ENCODE peak calls at places on chromosomes 5 and 9, in eight cellular contexts. G, J, V, T, A, C, F and L are unnamed samples.

GRCh38 chr9:89295400-89295799 is 15.6 kb upstream of the CKS2 start:
- DNase-seq in G (no peak), J (peak; percentile 48), V (no peak), T (no peak), A (no peak), C (no peak), F (no peak), L (no peak)

GRCh38 chr5:159456722-159457462 is 126.6 kb upstream of the IL12B start:
- DNase-seq in G (peak; percentile 69), J (no peak), V (no peak), T (no peak), A (no peak), C (no peak), F (no peak), L (no peak)

GRCh38 chr5:150016537-150016936 is 16.0 kb downstream of the HMGXB3 start:
- DNase-seq in G (no peak), J (no peak), V (no peak), T (no peak), A (no peak), C (no peak), F (no peak), L (no peak)

GRCh38 chr5:156103116-156103860 is 223.7 kb upstream of the SGCD start:
- DNase-seq in G (peak; percentile 60), J (no peak), V (no peak), T (no peak), A (no peak), C (no peak), F (no peak), L (no peak)

GRCh38 chr5:135053278-135053677 is 19.2 kb upstream of the PITX1 start:
- DNase-seq in G (no peak), J (no peak), V (no peak), T (no peak), A (no peak), C (no peak), F (no peak), L (no peak)

GRCh38 chr5:54624671-54625583 is 107.4 kb downstream of the SNX18 start:
- DNase-seq in G (no peak), J (peak; percentile 84), V (no peak), T (no peak), A (no peak), C (no peak), F (no peak), L (no peak)

GRCh38 chr5:176429972-176430371 is 13.6 kb upstream of the CLTB start:
- DNase-seq in G (no peak), J (no peak), V (no peak), T (no peak), A (no peak), C (no peak), F (no peak), L (no peak)

GRCh38 chr5:171427318-171428167 is 8.1 kb downstream of the FGF18 start:
- DNase-seq in G (no peak), J (peak; percentile 43), V (peak; percentile 40), T (peak; percentile 34), A (no peak), C (no peak), F (no peak), L (no peak)

GRCh38 chr9:136532799-136533774 is 12.8 kb downstream of the NOTCH1 start:
- DNase-seq in G (no peak), J (no peak), V (no peak), T (no peak), A (no peak), C (no peak), F (no peak), L (no peak)

GRCh38 chr5:64331597-64332277 is 166.1 kb downstream of the RNF180 start:
- DNase-seq in G (no peak), J (no peak), V (peak; percentile 84), T (no peak), A (no peak), C (no peak), F (no peak), L (no peak)

GRCh38 chr9:130298663-130299279 is 33.2 kb downstream of the HMCN2 start:
- DNase-seq in G (peak; percentile 20), J (no peak), V (no peak), T (no peak), A (no peak), C (no peak), F (no peak), L (peak; percentile 41)

GRCh38 chr5:152405145-152405544 is at the start of gene NMUR2:
- DNase-seq in G (no peak), J (no peak), V (no peak), T (no peak), A (no peak), C (no peak), F (peak; percentile 54), L (peak; percentile 29)

GRCh38 chr5:151240891-151241290 is 12.1 kb upstream of the GM2A start:
- DNase-seq in G (no peak), J (no peak), V (no peak), T (no peak), A (no peak), C (no peak), F (no peak), L (no peak)

GRCh38 chr5:180604271-180604670 is 13.0 kb upstream of the SCGB3A1 start:
- DNase-seq in G (no peak), J (no peak), V (no peak), T (peak; percentile 49), A (no peak), C (no peak), F (peak; percentile 23), L (no peak)

GRCh38 chr9:79917417-79917816 is 345.7 kb downstream of the TLE4 start:
- DNase-seq in G (no peak), J (no peak), V (no peak), T (no peak), A (no peak), C (no peak), F (no peak), L (no peak)

GRCh38 chr5:132427285-132428146 is 58.0 kb downstream of the SLC22A5 start:
- DNase-seq in G (no peak), J (no peak), V (no peak), T (no peak), A (peak; percentile 79), C (no peak), F (peak; percentile 36), L (no peak)

GRCh38 chr5:149760700-149761187 is 30.6 kb downstream of the PPARGC1B start:
- DNase-seq in G (no peak), J (no peak), V (no peak), T (no peak), A (no peak), C (no peak), F (no peak), L (no peak)

GRCh38 chr9:91937031-91937430 is 13.0 kb downstream of the ROR2 start:
- DNase-seq in G (no peak), J (no peak), V (no peak), T (no peak), A (no peak), C (no peak), F (no peak), L (no peak)

GRCh38 chr9:92455217-92455616 is 27.1 kb downstream of the ASPN start:
- DNase-seq in G (no peak), J (no peak), V (no peak), T (no peak), A (no peak), C (no peak), F (no peak), L (peak; percentile 13)

GRCh38 chr5:170262061-170262764 is 29.4 kb downstream of the C5orf58 start:
- DNase-seq in G (no peak), J (no peak), V (no peak), T (peak; percentile 42), A (no peak), C (no peak), F (no peak), L (no peak)
- H3K4me3 ChIP-seq in G (no peak overlapping the region), J (no peak overlapping the region), V (no peak overlapping the region), T (no peak overlapping the region), A (no peak overlapping the region), C (no peak overlapping the region), F (no peak overlapping the region), L (no peak overlapping the region)

GRCh38 chr9:120891255-120891954 is 14.4 kb upstream of the PHF19 start:
- DNase-seq in G (no peak), J (no peak), V (no peak), T (no peak), A (no peak), C (no peak), F (no peak), L (no peak)

GRCh38 chr9:120892748-120893584 is 16.0 kb upstream of the PHF19 start:
- DNase-seq in G (peak; percentile 92), J (peak; percentile 38), V (no peak), T (no peak), A (no peak), C (no peak), F (no peak), L (no peak)

GRCh38 chr9:120890415-120891254 is 13.6 kb upstream of the PHF19 start:
- DNase-seq in G (no peak), J (peak; percentile 56), V (no peak), T (no peak), A (no peak), C (no peak), F (no peak), L (no peak)

GRCh38 chr9:120893585-120893857 is 16.5 kb upstream of the PHF19 start:
- DNase-seq in G (peak; percentile 23), J (no peak), V (no peak), T (no peak), A (no peak), C (no peak), F (no peak), L (no peak)

GRCh38 chr9:120892177-120892747 is 15.3 kb upstream of the PHF19 start:
- DNase-seq in G (no peak), J (no peak), V (no peak), T (no peak), A (no peak), C (no peak), F (no peak), L (no peak)
- H3K4me1 ChIP-seq in G (peaks cover 10% of the 10 kb centered on the region), J (peaks cover 6% of the 10 kb centered on the region), V (peaks cover 36% of the 10 kb centered on the region), T (peaks cover 22% of the 10 kb centered on the region), A (peaks cover 4% of the 10 kb centered on the region), C (peaks cover 10% of the 10 kb centered on the region), F (no peaks in the 10 kb centered on the region), L (peaks cover 1% of the 10 kb centered on the region)

DNA sequence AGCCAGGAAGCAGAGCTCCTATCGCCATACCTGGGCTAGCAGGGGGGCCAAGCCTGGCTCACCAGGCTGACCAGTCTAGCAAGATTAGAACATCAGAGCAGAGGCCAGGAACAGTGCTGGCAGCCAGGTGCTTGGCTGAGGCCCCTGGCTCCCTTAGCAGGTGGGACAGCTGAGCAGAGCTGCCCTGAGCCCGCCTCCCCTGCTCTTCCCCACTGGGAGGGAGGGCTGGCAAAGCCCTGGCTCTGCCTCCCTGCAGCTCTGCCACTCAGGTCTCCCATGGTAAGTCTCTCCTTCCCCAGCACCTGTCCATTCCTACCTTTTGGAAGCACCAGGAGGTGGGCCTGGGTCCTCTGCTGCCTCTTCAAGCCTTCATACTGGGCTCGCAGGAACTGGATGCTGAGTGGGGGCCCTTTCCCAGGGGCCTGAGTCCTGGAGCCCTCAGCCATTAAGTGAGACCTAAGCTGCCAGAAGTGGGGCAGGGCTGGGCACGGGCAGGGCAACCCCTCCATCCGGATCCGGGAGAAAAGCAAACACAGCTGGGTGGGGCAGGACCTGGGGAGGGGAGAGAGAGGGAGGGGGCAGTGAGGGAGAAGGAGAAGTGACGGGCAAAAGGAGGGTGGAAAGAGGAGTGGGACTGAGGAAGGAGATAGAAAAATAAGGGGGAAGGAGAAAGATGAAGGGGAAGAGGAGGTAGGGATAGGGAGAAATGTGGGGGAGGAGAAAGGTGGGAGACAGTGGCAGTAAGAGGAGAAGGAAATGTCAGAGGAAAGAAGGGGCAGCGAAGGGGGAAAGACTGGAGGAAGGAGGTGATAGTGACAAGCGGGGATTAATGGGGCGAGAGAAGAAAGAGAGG is 662 bp downstream of the C9orf152 start:
- DNase-seq in G (no peak), J (no peak), V (no peak), T (no peak), A (peak; percentile 91), C (no peak), F (no peak), L (no peak)
- H3K4me3 ChIP-seq in G (no peak overlapping the region), J (no peak overlapping the region), V (no peak overlapping the region), T (peak overlapping the region; percentile 27), A (peak overlapping the region; percentile 40), C (peak overlapping the region; percentile 35), F (no peak overlapping the region), L (no peak overlapping the region)

GRCh38 chr5:78544531-78545200 is 103.9 kb downstream of the LHFPL2 start:
- DNase-seq in G (peak; percentile 94), J (peak; percentile 91), V (no peak), T (no peak), A (no peak), C (no peak), F (no peak), L (no peak)
- H3K4me1 ChIP-seq in G (peaks cover 22% of the 10 kb centered on the region), J (peaks cover 81% of the 10 kb centered on the region), V (peaks cover 70% of the 10 kb centered on the region), T (peaks cover 46% of the 10 kb centered on the region), A (no peaks in the 10 kb centered on the region), C (no peaks in the 10 kb centered on the region), F (peaks cover 23% of the 10 kb centered on the region), L (peaks cover 14% of the 10 kb centered on the region)